ENCODE peak calls at places on chromosomes 16 and 17, in seven cellular contexts. One of them, this sample, is unnamed.
A peak's percentile ranks its signal among the peaks of the same experiment; 100 is the strongest.

GRCh38 chr17:15963670-15964110 is 18.8 kb downstream of the ADORA2B start:
- DNase-seq in MM.1S: no peak
- DNase-seq in Karpas-422: no peak
- DNase-seq in pancreas: no peak
- DNase-seq in cardiac muscle cell: peak; percentile 66
- DNase-seq in uterus: no peak
- DNase-seq in neuronal stem cell: no peak
- DNase-seq in this sample: no peak

GRCh38 chr17:39739885-39740356 is 2.2 kb downstream of the GRB7 start:
- DNase-seq in MM.1S: no peak
- DNase-seq in Karpas-422: no peak
- DNase-seq in pancreas: peak; percentile 42
- DNase-seq in cardiac muscle cell: no peak
- DNase-seq in uterus: no peak
- DNase-seq in neuronal stem cell: no peak
- DNase-seq in this sample: no peak

GRCh38 chr17:17681744-17682292 is 560 bp downstream of the RAI1 start:
- DNase-seq in MM.1S: peak; percentile 35
- DNase-seq in Karpas-422: peak; percentile 83
- DNase-seq in pancreas: peak; percentile 51
- DNase-seq in cardiac muscle cell: no peak
- DNase-seq in uterus: peak; percentile 55
- DNase-seq in neuronal stem cell: no peak
- DNase-seq in this sample: peak; percentile 81

GRCh38 chr16:31471241-31471874 is 594 bp upstream of the TGFB1I1 start:
- DNase-seq in MM.1S: no peak
- DNase-seq in Karpas-422: no peak
- DNase-seq in pancreas: no peak
- DNase-seq in cardiac muscle cell: peak; percentile 12
- DNase-seq in uterus: no peak
- DNase-seq in neuronal stem cell: no peak
- DNase-seq in this sample: no peak

GRCh38 chr17:9307313-9307998 is 268.2 kb downstream of the STX8 start:
- DNase-seq in MM.1S: no peak
- DNase-seq in Karpas-422: no peak
- DNase-seq in pancreas: no peak
- DNase-seq in cardiac muscle cell: peak; percentile 26
- DNase-seq in uterus: no peak
- DNase-seq in neuronal stem cell: no peak
- DNase-seq in this sample: no peak

GRCh38 chr17:42378597-42379594 is 9.3 kb downstream of the STAT3 start:
- DNase-seq in MM.1S: no peak
- DNase-seq in Karpas-422: no peak
- DNase-seq in pancreas: no peak
- DNase-seq in cardiac muscle cell: peak; percentile 29
- DNase-seq in uterus: no peak
- DNase-seq in neuronal stem cell: no peak
- DNase-seq in this sample: no peak

GRCh38 chr17:72393553-72393952 is 272.7 kb downstream of the SOX9 start:
- DNase-seq in MM.1S: no peak
- DNase-seq in Karpas-422: no peak
- DNase-seq in pancreas: no peak
- DNase-seq in cardiac muscle cell: peak; percentile 52
- DNase-seq in uterus: no peak
- DNase-seq in neuronal stem cell: no peak
- DNase-seq in this sample: no peak

GRCh38 chr17:71423871-71424546 is 696.8 kb upstream of the SOX9 start:
- DNase-seq in MM.1S: peak; percentile 21
- DNase-seq in Karpas-422: peak; percentile 61
- DNase-seq in pancreas: no peak
- DNase-seq in cardiac muscle cell: peak; percentile 12
- DNase-seq in uterus: no peak
- DNase-seq in neuronal stem cell: no peak
- DNase-seq in this sample: no peak

GRCh38 chr16:11395008-11395948 is 50.0 kb downstream of the RMI2 start:
- DNase-seq in MM.1S: no peak
- DNase-seq in Karpas-422: no peak
- DNase-seq in pancreas: no peak
- DNase-seq in cardiac muscle cell: no peak
- DNase-seq in uterus: no peak
- DNase-seq in neuronal stem cell: no peak
- DNase-seq in this sample: no peak

GRCh38 chr16:68162413-68162812 is 73.5 kb downstream of the ESRP2 start:
- DNase-seq in MM.1S: no peak
- DNase-seq in Karpas-422: no peak
- DNase-seq in pancreas: no peak
- DNase-seq in cardiac muscle cell: no peak
- DNase-seq in uterus: no peak
- DNase-seq in neuronal stem cell: no peak
- DNase-seq in this sample: no peak

GRCh38 chr16:66618588-66618987 is 14.1 kb downstream of the CMTM3 start:
- DNase-seq in MM.1S: no peak
- DNase-seq in Karpas-422: no peak
- DNase-seq in pancreas: no peak
- DNase-seq in cardiac muscle cell: peak; percentile 90
- DNase-seq in uterus: no peak
- DNase-seq in neuronal stem cell: no peak
- DNase-seq in this sample: no peak

GRCh38 chr17:37818689-37819088 is 73.8 kb upstream of the HNF1B start:
- DNase-seq in MM.1S: peak; percentile 93
- DNase-seq in Karpas-422: peak; percentile 80
- DNase-seq in pancreas: peak; percentile 45
- DNase-seq in cardiac muscle cell: no peak
- DNase-seq in uterus: no peak
- DNase-seq in neuronal stem cell: no peak
- DNase-seq in this sample: no peak

GRCh38 chr16:85052536-85052935 is 24.9 kb downstream of the KIAA0513 start:
- DNase-seq in MM.1S: no peak
- DNase-seq in Karpas-422: no peak
- DNase-seq in pancreas: no peak
- DNase-seq in cardiac muscle cell: no peak
- DNase-seq in uterus: no peak
- DNase-seq in neuronal stem cell: no peak
- DNase-seq in this sample: no peak

GRCh38 chr17:17018021-17018441 is 24.2 kb upstream of the MPRIP start:
- DNase-seq in MM.1S: no peak
- DNase-seq in Karpas-422: no peak
- DNase-seq in pancreas: no peak
- DNase-seq in cardiac muscle cell: no peak
- DNase-seq in uterus: no peak
- DNase-seq in neuronal stem cell: no peak
- DNase-seq in this sample: no peak

GRCh38 chr17:78661092-78661770 is 84.0 kb upstream of the DNAH17 start:
- DNase-seq in MM.1S: no peak
- DNase-seq in Karpas-422: no peak
- DNase-seq in pancreas: no peak
- DNase-seq in cardiac muscle cell: no peak
- DNase-seq in uterus: no peak
- DNase-seq in neuronal stem cell: no peak
- DNase-seq in this sample: no peak

GRCh38 chr17:82531431-82531881 is 11.9 kb downstream of the FOXK2 start:
- DNase-seq in MM.1S: no peak
- DNase-seq in Karpas-422: no peak
- DNase-seq in pancreas: no peak
- DNase-seq in cardiac muscle cell: peak; percentile 35
- DNase-seq in uterus: no peak
- DNase-seq in neuronal stem cell: no peak
- DNase-seq in this sample: no peak

GRCh38 chr17:60161598-60162330 is 12.0 kb downstream of the CA4 start:
- DNase-seq in MM.1S: no peak
- DNase-seq in Karpas-422: no peak
- DNase-seq in pancreas: no peak
- DNase-seq in cardiac muscle cell: no peak
- DNase-seq in uterus: no peak
- DNase-seq in neuronal stem cell: no peak
- DNase-seq in this sample: no peak

GRCh38 chr17:73369126-73369525 is 57.3 kb upstream of the CDC42EP4 start:
- DNase-seq in MM.1S: no peak
- DNase-seq in Karpas-422: no peak
- DNase-seq in pancreas: no peak
- DNase-seq in cardiac muscle cell: peak; percentile 41
- DNase-seq in uterus: no peak
- DNase-seq in neuronal stem cell: no peak
- DNase-seq in this sample: no peak

GRCh38 chr16:64751906-64752305 is 370.0 kb downstream of the CDH11 start:
- DNase-seq in MM.1S: no peak
- DNase-seq in Karpas-422: no peak
- DNase-seq in pancreas: no peak
- DNase-seq in cardiac muscle cell: peak; percentile 18
- DNase-seq in uterus: no peak
- DNase-seq in neuronal stem cell: no peak
- DNase-seq in this sample: no peak

GRCh38 chr16:79380990-79381389 is 219.5 kb downstream of the MAF start:
- DNase-seq in MM.1S: no peak
- DNase-seq in Karpas-422: no peak
- DNase-seq in pancreas: no peak
- DNase-seq in cardiac muscle cell: no peak
- DNase-seq in uterus: no peak
- DNase-seq in neuronal stem cell: no peak
- DNase-seq in this sample: no peak

GRCh38 chr16:10965440-10966039 is 21.2 kb downstream of the CLEC16A start:
- DNase-seq in MM.1S: peak; percentile 95
- DNase-seq in Karpas-422: no peak
- DNase-seq in pancreas: no peak
- DNase-seq in cardiac muscle cell: no peak
- DNase-seq in uterus: no peak
- DNase-seq in neuronal stem cell: no peak
- DNase-seq in this sample: no peak

GRCh38 chr16:82643936-82644630 is 17.3 kb downstream of the CDH13 start:
- DNase-seq in MM.1S: no peak
- DNase-seq in Karpas-422: no peak
- DNase-seq in pancreas: no peak
- DNase-seq in cardiac muscle cell: no peak
- DNase-seq in uterus: no peak
- DNase-seq in neuronal stem cell: no peak
- DNase-seq in this sample: no peak

GRCh38 chr16:14098081-14098480 is 27.0 kb downstream of the MRTFB start:
- DNase-seq in MM.1S: no peak
- DNase-seq in Karpas-422: no peak
- DNase-seq in pancreas: no peak
- DNase-seq in cardiac muscle cell: no peak
- DNase-seq in uterus: no peak
- DNase-seq in neuronal stem cell: no peak
- DNase-seq in this sample: no peak
- H3K27ac ChIP-seq in MM.1S: no peak overlapping the region
- H3K27ac ChIP-seq in Karpas-422: no peak overlapping the region
- H3K27ac ChIP-seq in pancreas: peak overlapping the region; percentile 81
- H3K27ac ChIP-seq in cardiac muscle cell: peak overlapping the region; percentile 61
- H3K27ac ChIP-seq in uterus: peak overlapping the region; percentile 24
- H3K27ac ChIP-seq in neuronal stem cell: no peak overlapping the region
- H3K27ac ChIP-seq in this sample: no peak overlapping the region

DNA sequence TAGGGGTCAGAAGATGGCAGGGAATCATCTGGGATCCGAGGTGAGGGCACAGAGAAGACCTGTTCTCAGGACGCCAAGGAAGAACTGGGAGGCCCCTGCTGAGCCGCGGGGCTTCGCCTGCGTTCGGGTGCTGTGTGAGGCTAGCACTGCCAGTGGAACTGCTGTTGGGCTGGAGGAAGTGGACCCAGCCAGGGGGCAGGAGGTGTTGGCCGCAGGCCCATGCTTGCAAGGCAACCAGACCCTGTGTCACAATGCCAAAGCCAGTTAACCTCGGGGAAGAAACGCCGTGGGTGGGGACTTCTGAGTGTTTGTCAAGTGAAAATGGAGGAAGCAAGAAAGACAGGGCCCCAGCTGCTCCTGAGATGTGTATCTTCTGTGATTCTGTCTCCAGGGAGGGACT is 185.5 kb downstream of the LGALS9B start:
- DNase-seq in MM.1S: no peak
- DNase-seq in Karpas-422: no peak
- DNase-seq in pancreas: peak; percentile 30
- DNase-seq in cardiac muscle cell: no peak
- DNase-seq in uterus: no peak
- DNase-seq in neuronal stem cell: no peak
- DNase-seq in this sample: no peak
- H3K27ac ChIP-seq in MM.1S: no peak overlapping the region
- H3K27ac ChIP-seq in Karpas-422: no peak overlapping the region
- H3K27ac ChIP-seq in pancreas: no peak overlapping the region
- H3K27ac ChIP-seq in cardiac muscle cell: no peak overlapping the region
- H3K27ac ChIP-seq in uterus: no peak overlapping the region
- H3K27ac ChIP-seq in neuronal stem cell: peak overlapping the region; percentile 24
- H3K27ac ChIP-seq in this sample: no peak overlapping the region

GRCh38 chr17:6757747-6758146 is 1.9 kb downstream of the XAF1 start:
- DNase-seq in MM.1S: no peak
- DNase-seq in Karpas-422: no peak
- DNase-seq in pancreas: no peak
- DNase-seq in cardiac muscle cell: no peak
- DNase-seq in uterus: no peak
- DNase-seq in neuronal stem cell: no peak
- DNase-seq in this sample: no peak

GRCh38 chr17:6755281-6755680 is 565 bp upstream of the XAF1 start:
- DNase-seq in MM.1S: no peak
- DNase-seq in Karpas-422: no peak
- DNase-seq in pancreas: no peak
- DNase-seq in cardiac muscle cell: peak; percentile 87
- DNase-seq in uterus: peak; percentile 70
- DNase-seq in neuronal stem cell: no peak
- DNase-seq in this sample: no peak

GRCh38 chr17:6753565-6753964 is 2.3 kb upstream of the XAF1 start:
- DNase-seq in MM.1S: no peak
- DNase-seq in Karpas-422: no peak
- DNase-seq in pancreas: no peak
- DNase-seq in cardiac muscle cell: peak; percentile 14
- DNase-seq in uterus: no peak
- DNase-seq in neuronal stem cell: peak; percentile 20
- DNase-seq in this sample: no peak

GRCh38 chr17:6755731-6756184 is at the start of gene XAF1:
- DNase-seq in MM.1S: peak; percentile 73
- DNase-seq in Karpas-422: peak; percentile 47
- DNase-seq in pancreas: peak; percentile 26
- DNase-seq in cardiac muscle cell: peak; percentile 72
- DNase-seq in uterus: peak; percentile 45
- DNase-seq in neuronal stem cell: no peak
- DNase-seq in this sample: no peak

GRCh38 chr17:6756425-6757012 is 673 bp downstream of the XAF1 start:
- DNase-seq in MM.1S: no peak
- DNase-seq in Karpas-422: no peak
- DNase-seq in pancreas: no peak
- DNase-seq in cardiac muscle cell: no peak
- DNase-seq in uterus: no peak
- DNase-seq in neuronal stem cell: no peak
- DNase-seq in this sample: no peak
- H3K27ac ChIP-seq in MM.1S: no peak overlapping the region
- H3K27ac ChIP-seq in Karpas-422: no peak overlapping the region
- H3K27ac ChIP-seq in pancreas: no peak overlapping the region
- H3K27ac ChIP-seq in cardiac muscle cell: no peak overlapping the region
- H3K27ac ChIP-seq in uterus: peak overlapping the region; percentile 93
- H3K27ac ChIP-seq in neuronal stem cell: no peak overlapping the region
- H3K27ac ChIP-seq in this sample: peak overlapping the region; percentile 89

GRCh38 chr16:3142770-3143169 is 7.9 kb downstream of the ZNF213 start:
- DNase-seq in MM.1S: no peak
- DNase-seq in Karpas-422: no peak
- DNase-seq in pancreas: no peak
- DNase-seq in cardiac muscle cell: no peak
- DNase-seq in uterus: no peak
- DNase-seq in neuronal stem cell: no peak
- DNase-seq in this sample: no peak
- H3K27ac ChIP-seq in MM.1S: no peak overlapping the region
- H3K27ac ChIP-seq in Karpas-422: no peak overlapping the region
- H3K27ac ChIP-seq in pancreas: no peak overlapping the region
- H3K27ac ChIP-seq in cardiac muscle cell: no peak overlapping the region
- H3K27ac ChIP-seq in uterus: no peak overlapping the region
- H3K27ac ChIP-seq in neuronal stem cell: no peak overlapping the region
- H3K27ac ChIP-seq in this sample: no peak overlapping the region

This sample was measured in coronary artery.